ENCODE peak calls at places on chromosomes 6 and 20, in four cellular contexts. G is Peyer's patch, L is H1, U is GM12891. Q is an unnamed sample.

GRCh38 chr6:169813969-169814368 is 62.5 kb downstream of the ERMARD start:
- DNase-seq in U (no peak), G (peak), L (no peak), Q (no peak)

GRCh38 chr20:17488916-17489600 is 42.1 kb downstream of the BFSP1 start:
- DNase-seq in G (peak), L (no peak), U (no peak), Q (no peak)

GRCh38 chr20:62845818-62846527 is 15.6 kb downstream of the TCFL5 start:
- DNase-seq in L (no peak), G (no peak), U (no peak), Q (no peak)

GRCh38 chr6:135170849-135171248 is 10.3 kb upstream of the MYB start:
- DNase-seq in L (no peak), U (no peak), G (no peak), Q (no peak)

GRCh38 chr6:85372915-85373270 is 77.0 kb upstream of the NT5E start:
- DNase-seq in U (no peak), G (no peak), L (no peak), Q (no peak)

GRCh38 chr6:137873273-137873762 is 6.3 kb downstream of the TNFAIP3 start:
- DNase-seq in G (peak), L (no peak), U (no peak), Q (peak)

GRCh38 chr20:11919046-11919445 is 1.4 kb downstream of the BTBD3 start:
- DNase-seq in L (no peak), U (no peak), G (no peak), Q (peak)

GRCh38 chr6:3294921-3295871 is 36.4 kb downstream of the PSMG4 start:
- DNase-seq in G (peak), U (no peak), L (no peak), Q (no peak)

GRCh38 chr6:41489284-41489851 is 56.8 kb upstream of the FOXP4 start:
- DNase-seq in L (no peak), G (no peak), U (no peak), Q (no peak)

GRCh38 chr6:44100088-44100550 is 27.1 kb downstream of the MRPL14 start:
- DNase-seq in G (no peak), L (no peak), U (no peak), Q (peak)

GRCh38 chr6:33592595-33593413 is 12.7 kb upstream of the BAK1 start:
- DNase-seq in L (no peak), U (peak), G (peak), Q (peak)

GRCh38 chr20:38202153-38202981 is 37.3 kb upstream of the TGM2 start:
- DNase-seq in U (no peak), L (no peak), G (peak), Q (no peak)

GRCh38 chr6:111469543-111469942 is 13.5 kb downstream of the REV3L start:
- DNase-seq in G (no peak), U (no peak), L (no peak), Q (no peak)

GRCh38 chr6:82739266-82739665 is 326.4 kb downstream of the UBE3D start:
- DNase-seq in L (no peak), U (no peak), G (no peak), Q (no peak)

GRCh38 chr6:78489874-78490273 is 377.5 kb upstream of the IRAK1BP1 start:
- DNase-seq in U (no peak), G (no peak), L (no peak), Q (no peak)

GRCh38 chr20:51184289-51184688 is 161.4 kb upstream of the KCNG1 start:
- DNase-seq in G (no peak), L (no peak), U (no peak), Q (no peak)

GRCh38 chr20:51578145-51578459 is 35.6 kb upstream of the NFATC2 start:
- DNase-seq in U (no peak), G (no peak), L (no peak), Q (no peak)

GRCh38 chr20:31708839-31709534 is 13.7 kb downstream of the BCL2L1 start:
- DNase-seq in L (no peak), G (no peak), U (no peak), Q (peak)

GRCh38 chr20:1734269-1734858 is 76.8 kb upstream of the SIRPG start:
- DNase-seq in G (no peak), L (no peak), U (no peak), Q (no peak)

GRCh38 chr6:159654483-159655098 is 38.5 kb downstream of the SOD2 start:
- DNase-seq in U (peak), L (no peak), G (no peak), Q (no peak)

GRCh38 chr6:128327890-128328289 is 192.5 kb downstream of the PTPRK start:
- DNase-seq in G (peak), L (no peak), U (no peak), Q (no peak)

GRCh38 chr6:70863343-70863742 is 93.5 kb downstream of the B3GAT2 start:
- DNase-seq in U (no peak), G (no peak), L (no peak), Q (no peak)

GRCh38 chr20:51916244-51916643 is 113.9 kb upstream of the SALL4 start:
- DNase-seq in L (no peak), U (no peak), G (no peak), Q (no peak)

GRCh38 chr6:161749576-161749975 is 475.7 kb upstream of the AGPAT4 start:
- DNase-seq in G (no peak), L (no peak), U (no peak), Q (no peak)

GRCh38 chr6:154488802-154489437 is 21.6 kb downstream of the CNKSR3 start:
- DNase-seq in U (no peak), L (no peak), G (no peak), Q (no peak)

GRCh38 chr6:108766886-108767285 is 81.3 kb upstream of the ARMC2 start:
- DNase-seq in L (no peak), U (no peak), G (peak), Q (no peak)

DNA sequence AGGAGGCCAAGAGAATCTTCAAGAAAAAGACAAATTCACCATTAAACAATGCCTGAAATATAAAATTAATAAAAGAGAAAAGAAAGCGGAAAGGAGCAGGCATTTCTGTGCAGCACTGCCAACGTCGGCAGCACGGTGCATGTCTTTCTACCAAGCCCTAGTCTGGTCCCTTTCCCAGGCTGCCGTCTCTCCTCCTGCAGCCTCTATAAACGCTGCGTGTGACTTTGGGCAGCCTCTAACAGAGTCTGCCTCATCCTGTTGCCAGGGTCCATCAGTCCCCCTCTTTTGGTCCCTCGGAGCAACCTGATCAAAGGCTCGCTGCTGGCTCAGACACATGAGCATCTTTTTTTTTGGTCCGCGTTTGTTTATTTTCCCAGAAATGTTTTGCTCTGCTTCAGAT is 166.8 kb upstream of the CST7 start:
- DNase-seq in G (no peak), L (no peak), U (no peak), Q (no peak)
- TF ChIP-seq POLR2A in G (no peak), L (no peak), U (no peak), Q (no peak)

GRCh38 chr6:30612687-30613248 is 4.3 kb downstream of the PPP1R10 start:
- DNase-seq in U (no peak), L (no peak), G (no peak), Q (no peak)
- TF ChIP-seq POLR2A in U (no peak), L (peak), G (peak), Q (no peak)

GRCh38 chr20:33404281-33404680 is 3.0 kb upstream of the CDK5RAP1 start:
- DNase-seq in G (no peak), U (no peak), L (no peak), Q (no peak)

GRCh38 chr20:33407251-33407650 is 5.9 kb upstream of the CDK5RAP1 start:
- DNase-seq in U (no peak), L (no peak), G (no peak), Q (no peak)

GRCh38 chr20:33399924-33400323 is 1.4 kb downstream of the CDK5RAP1 start:
- DNase-seq in U (no peak), L (no peak), G (no peak), Q (no peak)

GRCh38 chr20:33401922-33402369 is 627 bp upstream of the CDK5RAP1 start:
- DNase-seq in G (no peak), L (no peak), U (no peak), Q (no peak)

GRCh38 chr20:33401042-33401921 is at the start of gene CDK5RAP1:
- DNase-seq in G (peak), L (peak), U (peak), Q (peak)
- TF ChIP-seq POLR2A in G (peak), L (no peak), U (peak), Q (no peak)

GRCh38 chr6:11272491-11273192 is 40.2 kb upstream of the NEDD9 start:
- DNase-seq in L (no peak), G (peak), U (no peak), Q (no peak)
- TF ChIP-seq POLR2A in L (no peak), G (no peak), U (no peak), Q (no peak)

DNA sequence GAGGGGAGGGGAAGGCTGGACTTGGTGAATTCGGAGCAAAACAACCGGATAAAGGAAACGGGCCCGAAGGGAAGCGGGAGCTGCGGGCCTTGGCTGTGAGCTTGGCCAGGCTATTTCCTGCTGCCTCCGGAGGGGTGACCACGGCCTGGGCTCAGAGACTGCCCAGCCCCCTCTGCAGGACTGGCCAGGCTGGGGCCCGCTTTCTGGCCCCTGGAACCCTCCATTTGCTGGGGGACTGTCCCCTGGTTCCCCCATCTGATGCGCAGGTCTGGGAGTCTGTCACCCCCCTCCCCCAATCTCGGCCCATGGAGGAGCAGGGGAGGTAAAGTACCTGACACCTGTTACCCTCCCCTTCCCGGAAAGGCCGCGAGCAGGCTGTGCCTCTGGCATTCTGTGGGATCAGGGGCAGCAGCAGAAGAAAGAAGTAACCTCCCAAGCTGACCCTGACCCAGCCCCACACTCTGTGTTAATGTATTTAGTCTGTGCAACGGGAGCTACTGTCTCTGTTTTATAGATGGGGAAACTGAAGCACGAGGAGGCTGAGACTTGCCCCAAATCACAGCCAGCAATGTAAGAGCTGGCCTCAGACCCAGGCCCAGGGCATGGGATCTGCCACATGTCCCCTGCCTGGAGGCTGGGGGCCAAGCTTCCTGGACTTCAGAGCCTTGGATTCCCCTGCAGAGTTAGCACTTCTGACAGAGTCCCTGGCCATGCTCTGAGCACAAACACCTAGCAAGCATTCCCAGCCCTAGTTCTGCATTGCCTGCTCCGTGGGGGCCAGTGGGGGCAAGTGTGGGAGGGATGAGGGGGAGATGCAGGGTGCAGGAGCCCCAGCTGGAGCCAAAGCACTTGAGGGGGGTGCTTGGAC is 3.5 kb downstream of the C20orf204 start:
- DNase-seq in L (no peak), U (no peak), G (no peak), Q (no peak)
- TF ChIP-seq POLR2A in L (no peak), U (peak), G (no peak), Q (no peak)